ENCODE peak calls at places on chromosomes 13 and 19, in six cellular contexts. C is IMR-90, I is neuronal stem cell, L is H9, W is mesenchymal stem cell, K is H1. J is an unnamed sample.

GRCh38 chr13:46595136-46595917 is 42.4 kb downstream of the LRCH1 start:
- DNase-seq in C (peak), I (no peak), L (no peak), W (no peak), K (no peak), J (peak)

GRCh38 chr13:76512676-76513277 is 373.4 kb downstream of the KCTD12 start:
- DNase-seq in C (peak), I (no peak), L (no peak), W (peak), K (no peak), J (no peak)

GRCh38 chr19:55681131-55682087 is 6.4 kb downstream of the EPN1 start:
- DNase-seq in C (peak), I (no peak), L (no peak), W (no peak), K (no peak), J (no peak)

GRCh38 chr13:99220199-99220931 is 19.7 kb downstream of the UBAC2 start:
- DNase-seq in C (no peak), I (no peak), L (no peak), W (no peak), K (no peak), J (no peak)

GRCh38 chr13:44068737-44069136 is 189.0 kb downstream of the LACC1 start:
- DNase-seq in C (peak), I (no peak), L (no peak), W (peak), K (no peak), J (peak)

GRCh38 chr13:75482070-75482819 is at the start of gene TBC1D4:
- DNase-seq in C (peak), I (peak), L (peak), W (peak), K (no peak), J (peak)

GRCh38 chr19:45771331-45771933 is 2.4 kb upstream of the SIX5 start:
- DNase-seq in C (no peak), I (no peak), L (no peak), W (no peak), K (peak), J (peak)

GRCh38 chr13:66950666-66951065 is 279.5 kb downstream of the PCDH9 start:
- DNase-seq in C (no peak), I (no peak), L (no peak), W (no peak), K (no peak), J (no peak)

GRCh38 chr13:113969973-113970611 is 3.8 kb downstream of the C13orf46 start:
- DNase-seq in C (no peak), I (no peak), L (no peak), W (no peak), K (no peak), J (no peak)

GRCh38 chr19:1268392-1269064 is 604 bp upstream of the CIRBP start:
- DNase-seq in C (no peak), I (no peak), L (no peak), W (no peak), K (no peak), J (no peak)

GRCh38 chr19:1266818-1267440 is 2.2 kb upstream of the CIRBP start:
- DNase-seq in C (no peak), I (no peak), L (peak), W (no peak), K (peak), J (peak)

GRCh38 chr19:1269065-1269477 is at the start of gene CIRBP:
- DNase-seq in C (peak), I (peak), L (peak), W (peak), K (peak), J (peak)

GRCh38 chr19:1266116-1266817 is 2.9 kb upstream of the CIRBP start:
- DNase-seq in C (peak), I (peak), L (peak), W (peak), K (peak), J (peak)

DNA sequence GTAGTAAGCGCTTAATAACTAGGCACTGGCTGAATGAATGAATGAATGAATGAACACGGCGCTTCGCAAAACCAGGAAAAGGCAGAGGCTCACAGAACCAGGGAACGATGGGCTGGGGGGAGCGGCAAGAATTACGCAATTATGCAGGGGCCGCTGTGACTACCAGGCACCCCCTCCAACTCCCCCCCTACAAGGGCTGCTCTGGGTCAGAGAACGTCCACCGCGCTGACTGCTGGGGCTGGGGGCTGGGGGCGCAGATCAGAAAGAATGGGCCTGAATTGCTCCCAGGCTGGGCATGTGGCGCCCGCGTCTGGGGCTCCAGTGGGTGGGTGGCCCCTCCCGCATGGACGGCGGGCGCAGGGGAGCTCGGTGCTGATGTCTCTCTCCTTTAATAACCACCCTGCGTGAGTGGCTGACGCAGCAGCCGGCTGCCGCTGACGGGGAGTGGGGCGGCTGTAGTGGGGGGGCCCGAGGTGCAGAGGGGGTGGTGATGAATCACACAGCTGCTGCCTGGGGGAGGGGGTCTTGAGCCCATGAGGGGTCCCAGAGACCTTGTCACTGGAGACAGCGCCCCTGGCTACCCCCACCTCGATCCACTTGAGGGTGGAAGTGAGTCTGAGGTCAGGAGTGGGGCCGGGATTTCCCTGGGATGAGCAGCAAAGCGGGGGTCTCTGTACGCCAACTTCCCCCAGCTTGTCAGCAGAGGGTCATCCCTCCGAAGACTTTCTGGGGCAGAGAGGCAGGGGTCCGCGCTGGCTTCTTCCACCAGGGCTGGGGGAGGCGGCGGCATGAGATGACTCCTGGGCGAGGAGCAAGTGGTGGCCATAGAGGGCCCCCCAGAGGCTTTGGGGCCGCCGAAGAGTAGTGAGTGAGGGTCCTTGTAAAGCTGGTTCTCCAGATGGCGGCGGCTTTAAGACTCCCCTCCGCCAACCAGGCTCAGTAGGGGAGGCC is 1.4 kb upstream of the CIRBP start:
- DNase-seq in C (peak), I (no peak), L (no peak), W (peak), K (no peak), J (no peak)
- H3K27ac ChIP-seq in C (peak), I (no peak), L (no peak), W (no peak), K (no peak), J (no peak)

DNA sequence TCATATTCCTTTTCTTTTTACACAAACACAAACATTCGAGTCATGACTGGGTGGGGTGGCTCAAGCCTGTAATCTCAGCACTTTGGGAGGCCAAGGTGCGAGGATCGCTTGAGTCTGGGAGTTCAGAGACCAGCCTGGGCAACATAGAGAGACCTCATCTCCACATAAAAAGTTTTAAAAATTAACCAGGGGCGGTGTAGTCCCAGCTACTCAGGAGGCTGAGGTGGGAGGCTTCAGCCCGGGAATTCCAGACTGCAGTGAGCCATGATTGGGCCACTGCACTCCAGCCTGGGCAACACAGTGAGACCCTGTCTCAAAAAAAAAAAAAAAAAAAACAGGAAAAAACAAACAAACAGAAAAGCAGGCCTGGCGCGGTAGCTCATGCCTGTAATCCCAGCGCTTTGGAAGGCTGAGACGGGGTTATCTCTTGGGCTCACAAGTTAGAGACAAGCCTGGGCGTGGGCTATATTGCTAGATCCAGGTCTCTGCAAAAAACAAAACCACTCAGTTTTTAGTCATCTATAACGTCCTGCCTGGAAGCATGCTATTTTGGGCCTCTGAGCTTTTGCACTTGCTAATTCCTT is 572 bp upstream of the BAX start:
- DNase-seq in C (no peak), I (no peak), L (no peak), W (no peak), K (no peak), J (no peak)
- H3K14ac ChIP-seq in C (peak), I (no peak), L (no peak), W (no peak), K (no peak), J (no peak)

GRCh38 chr13:28493740-28494536 is 990 bp downstream of the FLT1 start:
- DNase-seq in C (no peak), I (peak), L (no peak), W (peak), K (peak), J (no peak)
- H3K27ac ChIP-seq in C (no peak), I (no peak), L (no peak), W (no peak), K (no peak), J (no peak)

GRCh38 chr13:110779046-110779445 is 65.5 kb downstream of the ING1 start:
- DNase-seq in C (no peak), I (no peak), L (no peak), W (no peak), K (no peak), J (no peak)
- H3K14ac ChIP-seq in C (no peak), I (no peak), L (no peak), W (no peak), K (no peak), J (no peak)

GRCh38 chr19:41548954-41549688 is 26.8 kb upstream of the CEACAM21 start:
- DNase-seq in C (no peak), I (peak), L (no peak), W (peak), K (no peak), J (no peak)
- H3K27ac ChIP-seq in C (no peak), I (peak), L (peak), W (no peak), K (no peak), J (peak)

DNA sequence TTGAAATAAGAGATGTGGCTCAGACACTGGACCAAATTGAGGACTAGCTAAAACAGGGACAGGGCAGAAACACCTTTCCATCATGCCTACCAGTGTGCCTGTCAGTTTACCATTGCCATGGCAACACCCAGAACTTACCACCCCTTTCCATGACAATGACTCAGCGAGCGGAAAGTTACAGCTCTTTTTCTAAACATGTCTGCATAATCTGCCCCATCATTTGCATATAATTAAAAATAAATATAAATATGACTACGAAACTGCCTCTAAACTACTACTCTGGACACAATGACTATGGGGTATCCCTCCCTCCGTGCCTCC is 96.0 kb downstream of the UBL3 start:
- DNase-seq in C (peak), I (peak), L (peak), W (peak), K (peak), J (peak)
- H3K14ac ChIP-seq in C (no peak), I (no peak), L (no peak), W (no peak), K (no peak), J (no peak)

DNA sequence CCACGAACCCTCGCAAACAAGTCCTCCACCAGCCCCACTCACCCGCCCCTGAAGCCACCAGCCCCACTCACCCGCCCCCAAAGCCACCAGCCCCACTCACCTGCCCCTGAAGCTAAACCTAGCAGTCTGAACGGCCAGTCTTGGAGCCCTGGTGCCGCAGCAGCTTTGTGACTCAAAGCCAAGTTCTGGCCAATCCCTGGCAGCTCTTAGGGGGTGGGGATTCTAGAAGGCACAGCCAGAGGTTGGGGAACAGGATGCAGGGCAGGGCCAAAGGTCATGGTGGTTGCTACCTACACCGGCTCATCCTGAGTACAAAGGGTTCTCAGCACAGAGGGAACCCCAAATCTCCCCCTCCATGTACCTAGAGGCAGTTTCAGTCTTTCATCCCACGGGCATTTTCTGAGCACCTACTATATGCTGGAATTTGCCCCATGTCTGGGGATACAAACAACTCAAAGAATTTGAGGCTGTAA is at the start of gene IQCN:
- DNase-seq in C (no peak), I (no peak), L (peak), W (peak), K (no peak), J (peak)
- H3K27ac ChIP-seq in C (peak), I (no peak), L (no peak), W (peak), K (no peak), J (no peak)

GRCh38 chr19:30476997-30477396 is 104.8 kb downstream of the ZNF536 start:
- DNase-seq in C (no peak), I (no peak), L (no peak), W (no peak), K (no peak), J (no peak)
- H3K14ac ChIP-seq in C (no peak), I (no peak), L (no peak), W (no peak), K (no peak), J (no peak)